ENCODE peak calls at places on chromosomes 3 and 15, in seven cellular contexts. Y is IMR-90, Z is neuronal stem cell, T is H9, U is mesenchymal stem cell, H is H1, G is trophoblast cell. K is an unnamed sample. For H3K4me1, the result is how much of the 10 kb centered on the place peaks cover.

GRCh38 chr3:106610362-106610997 is 741.7 kb upstream of the CBLB start:
- DNase-seq in Y (peak), Z (no peak), T (no peak), U (no peak), H (no peak), G (no peak), K (no peak)

GRCh38 chr3:188316021-188316722 is 162.2 kb downstream of the LPP start:
- DNase-seq in Y (no peak), Z (no peak), T (no peak), U (peak), H (no peak), G (no peak), K (no peak)

GRCh38 chr3:37945803-37946530 is 44.6 kb upstream of the VILL start:
- DNase-seq in Y (peak), Z (no peak), T (no peak), U (peak), H (no peak), G (peak), K (peak)

GRCh38 chr3:169628567-169628966 is 34.9 kb downstream of the MECOM start:
- DNase-seq in Y (no peak), Z (no peak), T (no peak), U (no peak), H (no peak), G (no peak), K (no peak)

GRCh38 chr3:161293381-161293780 is 72.3 kb downstream of the NMD3 start:
- DNase-seq in Y (no peak), Z (no peak), T (no peak), U (no peak), H (no peak), G (no peak), K (no peak)

GRCh38 chr15:67829647-67830504 is 4.6 kb downstream of the SKOR1 start:
- DNase-seq in Y (no peak), Z (no peak), T (no peak), U (no peak), H (no peak), G (no peak), K (no peak)

GRCh38 chr3:96190024-96190616 is 624.3 kb upstream of the EPHA6 start:
- DNase-seq in Y (no peak), Z (no peak), T (no peak), U (no peak), H (no peak), G (no peak), K (no peak)

GRCh38 chr3:66177026-66177425 is 43.8 kb upstream of the SLC25A26 start:
- DNase-seq in Y (no peak), Z (no peak), T (no peak), U (no peak), H (no peak), G (no peak), K (no peak)

GRCh38 chr15:89419370-89419984 is 76.9 kb downstream of the RHCG start:
- DNase-seq in Y (peak), Z (peak), T (peak), U (peak), H (no peak), G (peak), K (peak)

GRCh38 chr3:95627697-95628096 is 1186.7 kb upstream of the EPHA6 start:
- DNase-seq in Y (no peak), Z (no peak), T (no peak), U (no peak), H (no peak), G (no peak), K (no peak)

GRCh38 chr15:90949979-90950675 is 4.6 kb upstream of the RCCD1 start:
- DNase-seq in Y (no peak), Z (no peak), T (no peak), U (no peak), H (no peak), G (no peak), K (no peak)

GRCh38 chr3:77190281-77190841 is 150.5 kb downstream of the ROBO2 start:
- DNase-seq in Y (no peak), Z (no peak), T (no peak), U (peak), H (no peak), G (no peak), K (no peak)

GRCh38 chr15:82832601-82833209 is 23.3 kb downstream of the WHAMM start:
- DNase-seq in Y (peak), Z (no peak), T (no peak), U (peak), H (no peak), G (peak), K (no peak)

GRCh38 chr3:133211449-133211848 is 173.3 kb downstream of the TMEM108 start:
- DNase-seq in Y (no peak), Z (no peak), T (peak), U (peak), H (peak), G (no peak), K (peak)

GRCh38 chr15:89243046-89243690 is 611 bp upstream of the FANCI start:
- DNase-seq in Y (peak), Z (no peak), T (no peak), U (no peak), H (no peak), G (no peak), K (no peak)

GRCh38 chr3:194736277-194736895 is 50.7 kb downstream of the FAM43A start:
- DNase-seq in Y (no peak), Z (no peak), T (no peak), U (no peak), H (no peak), G (no peak), K (no peak)

GRCh38 chr15:35151782-35152181 is 66.7 kb upstream of the NANOGP8 start:
- DNase-seq in Y (no peak), Z (no peak), T (no peak), U (no peak), H (no peak), G (no peak), K (no peak)

GRCh38 chr15:41483115-41483514 is 10.6 kb upstream of the ITPKA start:
- DNase-seq in Y (no peak), Z (no peak), T (no peak), U (no peak), H (no peak), G (no peak), K (no peak)

GRCh38 chr3:128484404-128485282 is 8.4 kb downstream of the GATA2 start:
- DNase-seq in Y (no peak), Z (no peak), T (peak), U (no peak), H (no peak), G (peak), K (peak)

GRCh38 chr3:12405432-12406272 is 78.6 kb upstream of the TSEN2 start:
- DNase-seq in Y (peak), Z (no peak), T (no peak), U (peak), H (no peak), G (peak), K (peak)

GRCh38 chr3:35707904-35708303 is 68.6 kb downstream of the ARPP21 start:
- DNase-seq in Y (peak), Z (no peak), T (no peak), U (no peak), H (no peak), G (peak), K (no peak)

GRCh38 chr15:100663066-100663465 is 60.7 kb downstream of the ASB7 start:
- DNase-seq in Y (no peak), Z (peak), T (peak), U (no peak), H (peak), G (no peak), K (peak)

GRCh38 chr15:73932381-73933191 is 6.3 kb downstream of the LOXL1 start:
- DNase-seq in Y (no peak), Z (no peak), T (no peak), U (no peak), H (no peak), G (no peak), K (no peak)

GRCh38 chr3:111712294-111713180 is 117.4 kb upstream of the ZBED2 start:
- DNase-seq in Y (no peak), Z (no peak), T (no peak), U (no peak), H (no peak), G (peak), K (peak)

GRCh38 chr15:61621146-61621545 is 392.0 kb upstream of the RORA start:
- DNase-seq in Y (no peak), Z (peak), T (peak), U (no peak), H (no peak), G (peak), K (peak)

GRCh38 chr3:101942356-101942755 is 93.0 kb downstream of the NFKBIZ start:
- DNase-seq in Y (no peak), Z (no peak), T (no peak), U (peak), H (no peak), G (peak), K (no peak)

GRCh38 chr3:138491971-138492370 is 57.6 kb downstream of the ESYT3 start:
- DNase-seq in Y (no peak), Z (no peak), T (no peak), U (no peak), H (no peak), G (no peak), K (no peak)
- H3K4ac ChIP-seq in Y (no peak), Z (no peak), T (no peak), U (no peak), H (no peak), G (no peak), K (no peak)

DNA sequence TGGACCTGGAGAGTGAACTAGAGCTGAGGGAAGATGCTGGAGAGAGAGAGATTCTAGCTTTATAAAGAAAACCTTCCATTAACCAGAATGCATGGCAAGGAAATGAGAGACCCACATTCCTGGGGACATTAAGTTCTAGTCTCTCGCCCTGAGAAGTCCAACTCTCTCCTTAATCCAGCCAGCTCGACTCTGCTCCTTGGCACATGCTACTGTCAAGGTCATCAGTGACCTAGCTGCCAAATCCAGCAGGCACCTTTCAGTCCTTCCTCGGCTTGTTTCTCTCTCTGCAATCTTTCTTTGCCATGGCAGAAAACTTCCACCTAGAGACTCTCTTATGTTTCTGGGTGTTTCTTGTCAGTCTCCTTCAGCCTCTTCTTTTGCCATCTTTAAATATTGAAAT is 40.3 kb downstream of the DGKG start:
- DNase-seq in Y (no peak), Z (no peak), T (no peak), U (no peak), H (no peak), G (no peak), K (no peak)
- H2AK5ac ChIP-seq in Y (no peak), Z (no peak), T (no peak), U (no peak), H (no peak), G (no peak), K (no peak)

GRCh38 chr3:46429671-46430070 is 22.6 kb downstream of the CCRL2 start:
- DNase-seq in Y (no peak), Z (no peak), T (no peak), U (no peak), H (no peak), G (peak), K (no peak)
- H3K4me1 ChIP-seq in Y (under half), Z (under half), T (under half), U (under half), H (under half), G (under half), K (under half)

DNA sequence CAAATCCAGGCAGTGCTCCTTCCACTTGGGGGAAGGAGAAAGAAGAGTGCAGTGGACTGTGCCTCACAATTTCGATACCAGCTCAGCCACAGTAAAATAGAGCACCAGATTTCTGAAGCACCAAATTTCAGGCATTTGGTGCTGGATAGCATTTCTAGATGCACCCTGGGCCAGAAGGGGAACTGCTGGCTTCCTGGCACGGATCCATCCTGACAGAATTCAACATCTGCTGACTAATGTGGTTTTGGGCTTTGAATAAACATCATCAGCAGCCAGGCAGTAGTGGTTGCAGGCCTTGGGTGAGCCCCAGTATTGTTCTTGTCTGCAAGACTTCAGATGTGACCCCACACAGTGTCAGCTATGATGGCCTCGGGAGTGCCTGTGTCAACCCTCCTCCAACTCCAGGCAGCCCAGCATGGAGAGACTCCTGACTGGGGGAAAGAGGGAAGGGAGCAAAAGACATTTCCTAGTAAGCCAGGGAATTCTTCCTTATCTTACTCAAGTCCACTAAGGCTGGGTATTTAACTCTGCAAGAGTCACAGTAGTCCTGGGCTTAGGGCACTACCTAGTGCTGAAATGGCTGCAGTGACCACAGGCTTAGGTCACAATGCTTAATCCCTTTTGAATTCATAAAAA is 74.9 kb downstream of the SPATA16 start:
- DNase-seq in Y (peak), Z (no peak), T (no peak), U (peak), H (no peak), G (no peak), K (peak)
- H3K4ac ChIP-seq in Y (no peak), Z (no peak), T (no peak), U (no peak), H (no peak), G (no peak), K (no peak)

GRCh38 chr15:81056276-81056675 is 55.6 kb downstream of the TLNRD1 start:
- DNase-seq in Y (no peak), Z (no peak), T (no peak), U (no peak), H (no peak), G (no peak), K (no peak)

GRCh38 chr15:81060470-81060869 is 59.7 kb downstream of the TLNRD1 start:
- DNase-seq in Y (no peak), Z (no peak), T (no peak), U (no peak), H (no peak), G (no peak), K (no peak)

GRCh38 chr15:81064253-81064652 is 63.5 kb downstream of the TLNRD1 start:
- DNase-seq in Y (no peak), Z (no peak), T (no peak), U (no peak), H (no peak), G (peak), K (no peak)

GRCh38 chr15:81062937-81063336 is 62.2 kb downstream of the TLNRD1 start:
- DNase-seq in Y (no peak), Z (no peak), T (no peak), U (no peak), H (no peak), G (no peak), K (no peak)

GRCh38 chr15:81061490-81062235 is 60.9 kb downstream of the TLNRD1 start:
- DNase-seq in Y (peak), Z (no peak), T (peak), U (no peak), H (no peak), G (no peak), K (no peak)
- H2AK5ac ChIP-seq in Y (no peak), Z (no peak), T (no peak), U (no peak), H (no peak), G (no peak), K (no peak)

GRCh38 chr3:30628188-30628930 is 22.0 kb downstream of the TGFBR2 start:
- DNase-seq in Y (no peak), Z (no peak), T (no peak), U (no peak), H (no peak), G (no peak), K (peak)
- H3K4me1 ChIP-seq in Y (under half), Z (under half), T (under half), U (under half), H (under half), G (under half), K (under half)

GRCh38 chr3:197428117-197428761 is 127.5 kb downstream of the BDH1 start:
- DNase-seq in Y (peak), Z (no peak), T (no peak), U (peak), H (no peak), G (no peak), K (no peak)

GRCh38 chr3:197424674-197425484 is 126.5 kb upstream of the DLG1 start:
- DNase-seq in Y (no peak), Z (no peak), T (no peak), U (no peak), H (no peak), G (no peak), K (no peak)

GRCh38 chr3:197425485-197426131 is 127.2 kb upstream of the DLG1 start:
- DNase-seq in Y (no peak), Z (no peak), T (no peak), U (no peak), H (no peak), G (no peak), K (no peak)

GRCh38 chr3:197427013-197427412 is 128.6 kb upstream of the DLG1 start:
- DNase-seq in Y (no peak), Z (no peak), T (no peak), U (peak), H (no peak), G (no peak), K (no peak)

GRCh38 chr3:197426161-197426566 is 127.8 kb upstream of the DLG1 start:
- DNase-seq in Y (no peak), Z (no peak), T (no peak), U (peak), H (no peak), G (no peak), K (no peak)
- H3K4ac ChIP-seq in Y (no peak), Z (no peak), T (no peak), U (no peak), H (no peak), G (no peak), K (no peak)

GRCh38 chr3:176068750-176069149 is 1128.5 kb downstream of the TBL1XR1 start:
- DNase-seq in Y (no peak), Z (no peak), T (no peak), U (no peak), H (no peak), G (no peak), K (no peak)
- H2AK5ac ChIP-seq in Y (no peak), Z (no peak), T (no peak), U (no peak), H (no peak), G (no peak), K (no peak)

GRCh38 chr15:98772895-98773294 is 124.6 kb downstream of the IGF1R start:
- DNase-seq in Y (no peak), Z (no peak), T (no peak), U (no peak), H (no peak), G (no peak), K (no peak)
- H3K4me1 ChIP-seq in Y (under half), Z (under half), T (under half), U (under half), H (under half), G (under half), K (under half)

GRCh38 chr3:119375106-119375505 is 80.9 kb downstream of the ARHGAP31 start:
- DNase-seq in Y (no peak), Z (no peak), T (no peak), U (no peak), H (no peak), G (peak), K (no peak)
- H3K4ac ChIP-seq in Y (no peak), Z (no peak), T (no peak), U (no peak), H (no peak), G (no peak), K (no peak)

K was measured in mesendoderm.